ENCODE peak calls at places on chromosomes 11 and 22, in nine cellular contexts. N, M, A, F, Z, U, P, G and W are unnamed samples.

GRCh38 chr11:87059596-87059995 is 21.9 kb downstream of the TMEM135 start:
- DNase-seq in Z (no peak), A (no peak), G (no peak), U (no peak), F (no peak), N (no peak), P (no peak), M (no peak), W (no peak)

GRCh38 chr22:38273135-38273761 is 438 bp upstream of the TMEM184B start:
- DNase-seq in Z (no peak), G (no peak), N (no peak), F (no peak), U (peak; percentile 10), M (no peak), P (no peak), A (no peak), W (no peak)

GRCh38 chr11:73206751-73207280 is 11.3 kb upstream of the P2RY2 start:
- DNase-seq in Z (no peak), P (peak; percentile 53), M (no peak), G (peak; percentile 15), F (no peak), N (no peak), A (no peak), U (peak; percentile 16), W (no peak)

GRCh38 chr11:116558504-116559252 is 214.1 kb downstream of the BUD13 start:
- DNase-seq in M (no peak), N (no peak), A (no peak), P (no peak), F (no peak), U (peak; percentile 66), Z (no peak), G (no peak), W (no peak)

GRCh38 chr22:27257987-27258386 is 543.6 kb downstream of the MN1 start:
- DNase-seq in U (no peak), Z (no peak), G (no peak), P (no peak), A (no peak), F (no peak), M (no peak), N (no peak), W (no peak)

GRCh38 chr22:20781272-20781990 is 7.5 kb downstream of the SERPIND1 start:
- DNase-seq in F (no peak), N (no peak), Z (no peak), M (no peak), A (no peak), P (peak; percentile 81), G (peak; percentile 60), U (peak; percentile 28), W (no peak)

GRCh38 chr11:69292221-69292648 is 1.7 kb upstream of the MYEOV start:
- DNase-seq in F (no peak), G (no peak), N (no peak), U (no peak), A (peak; percentile 45), Z (no peak), M (no peak), P (peak; percentile 18), W (no peak)

GRCh38 chr22:40727607-40728325 is 48.5 kb downstream of the MCHR1 start:
- DNase-seq in A (no peak), G (peak; percentile 28), F (no peak), U (no peak), Z (no peak), N (no peak), M (no peak), P (no peak), W (no peak)

GRCh38 chr11:44631831-44632230 is 66.4 kb downstream of the CD82 start:
- DNase-seq in N (no peak), F (no peak), Z (peak; percentile 45), G (peak; percentile 29), A (no peak), U (no peak), P (no peak), M (no peak), W (no peak)

GRCh38 chr11:127451852-127452251 is 451.3 kb upstream of the KIRREL3 start:
- DNase-seq in M (no peak), P (no peak), U (no peak), F (no peak), G (no peak), N (no peak), Z (no peak), A (no peak), W (no peak)

GRCh38 chr11:41351825-41352224 is 107.6 kb downstream of the LRRC4C start:
- DNase-seq in A (no peak), G (no peak), Z (no peak), P (no peak), U (no peak), M (no peak), F (no peak), N (no peak), W (no peak)

GRCh38 chr11:2693851-2694261 is 5.9 kb downstream of the KCNQ1OT1 start:
- DNase-seq in P (no peak), A (peak; percentile 8), Z (peak; percentile 53), F (peak; percentile 39), U (no peak), N (no peak), M (no peak), G (peak; percentile 51), W (no peak)
- H3K4me3 ChIP-seq in P (no peak overlapping the region), A (no peak overlapping the region), Z (no peak overlapping the region), F (no peak overlapping the region), U (no peak overlapping the region), N (no peak overlapping the region), M (no peak overlapping the region), G (no peak overlapping the region), W (no peak overlapping the region)

GRCh38 chr11:46294365-46295309 is 17.2 kb downstream of the CREB3L1 start:
- DNase-seq in F (peak; percentile 46), A (peak; percentile 44), N (peak; percentile 82), G (no peak), P (no peak), M (no peak), Z (peak; percentile 67), U (peak; percentile 98), W (no peak)

GRCh38 chr11:46295312-46295995 is 18.0 kb downstream of the CREB3L1 start:
- DNase-seq in P (peak; percentile 76), M (no peak), Z (peak; percentile 84), U (peak; percentile 82), G (peak; percentile 80), N (no peak), F (no peak), A (peak; percentile 78), W (no peak)

GRCh38 chr11:46295996-46296519 is 18.6 kb downstream of the CREB3L1 start:
- DNase-seq in P (no peak), Z (no peak), G (no peak), U (no peak), A (no peak), F (peak; percentile 24), N (no peak), M (no peak), W (no peak)

GRCh38 chr11:46298699-46299424 is 21.4 kb downstream of the CREB3L1 start:
- DNase-seq in G (no peak), Z (no peak), P (peak; percentile 82), M (no peak), A (no peak), U (peak; percentile 86), N (no peak), F (no peak), W (no peak)

GRCh38 chr11:46296520-46297448 is 19.3 kb downstream of the CREB3L1 start:
- DNase-seq in A (peak; percentile 43), Z (peak; percentile 72), G (no peak), U (peak; percentile 99), M (no peak), P (no peak), N (peak; percentile 92), F (peak; percentile 28), W (peak; percentile 90)
- TF ChIP-seq CTCF in A (no peak), Z (peak; percentile 30), G (peak; percentile 11), U (peak; percentile 73), M (peak; percentile 80), P (peak; percentile 16), N (peak; percentile 86), F (no peak), W (peak; percentile 84)

GRCh38 chr11:130428271-130428670 is at the start of gene ADAMTS8:
- DNase-seq in A (no peak), Z (no peak), P (no peak), G (no peak), F (no peak), U (no peak), M (no peak), N (no peak), W (no peak)
- H3K4me3 ChIP-seq in A (no peak within 1 kb of the TSS), Z (no peak within 1 kb of the TSS), P (no peak within 1 kb of the TSS), G (peak within 1 kb of the TSS; percentile 69), F (peak within 1 kb of the TSS; percentile 27), U (peak within 1 kb of the TSS; percentile 36), M (peak within 1 kb of the TSS; percentile 12), N (peak within 1 kb of the TSS; percentile 58), W (peak within 1 kb of the TSS; percentile 24)

GRCh38 chr11:120715239-120715638 is 203.7 kb downstream of the GRIK4 start:
- DNase-seq in P (no peak), M (no peak), A (no peak), F (no peak), N (no peak), U (no peak), Z (peak; percentile 39), G (no peak), W (no peak)
- TF ChIP-seq CTCF in P (no peak), M (peak; percentile 68), A (peak; percentile 10), F (no peak), N (peak; percentile 68), U (peak; percentile 73), Z (peak; percentile 36), G (no peak), W (peak; percentile 59)

GRCh38 chr11:65492387-65492636 is 6.5 kb upstream of the MALAT1 start:
- DNase-seq in G (no peak), A (no peak), Z (no peak), M (no peak), F (no peak), N (no peak), U (no peak), P (no peak), W (no peak)
- H3K4me3 ChIP-seq in G (peak overlapping the region; percentile 21), A (no peak overlapping the region), Z (no peak overlapping the region), M (no peak overlapping the region), F (no peak overlapping the region), N (peak overlapping the region; percentile 14), U (no peak overlapping the region), P (no peak overlapping the region), W (no peak overlapping the region)